ENCODE peak calls at places on chromosomes 2 and 18, in four cellular contexts. K is EL, U is Karpas-422, C is HT1080. L is an unnamed sample.

GRCh38 chr2:44201648-44202047 is 33.0 kb downstream of the PPM1B start:
- DNase-seq in C (no peak), K (peak; percentile 8), U (no peak), L (no peak)

GRCh38 chr2:189360861-189361260 is 80.4 kb upstream of the WDR75 start:
- DNase-seq in U (no peak), K (no peak), C (no peak), L (no peak)

GRCh38 chr2:72892506-72893173 is 5.4 kb downstream of the SPR start:
- DNase-seq in U (peak; percentile 92), C (peak; percentile 61), K (peak; percentile 72), L (peak; percentile 79)

GRCh38 chr2:213202006-213202405 is 50.6 kb upstream of the IKZF2 start:
- DNase-seq in U (no peak), K (no peak), C (no peak), L (no peak)

GRCh38 chr18:75659535-75660023 is 232.1 kb upstream of the SMIM21 start:
- DNase-seq in K (no peak), U (no peak), C (no peak), L (no peak)

GRCh38 chr18:45061359-45061758 is 380.7 kb downstream of the SETBP1 start:
- DNase-seq in K (no peak), C (no peak), U (no peak), L (no peak)

GRCh38 chr2:30823452-30823851 is 16.2 kb upstream of the CAPN13 start:
- DNase-seq in K (no peak), U (no peak), C (no peak), L (no peak)

GRCh38 chr2:14975401-14975800 is 342.9 kb downstream of the LRATD1 start:
- DNase-seq in K (peak; percentile 2), C (peak; percentile 83), U (no peak), L (no peak)

GRCh38 chr2:8148260-8148880 is 533.5 kb upstream of the ID2 start:
- DNase-seq in U (no peak), C (peak; percentile 87), K (peak; percentile 93), L (no peak)

GRCh38 chr18:22165049-22165602 is 4.3 kb upstream of the GATA6 start:
- DNase-seq in U (no peak), C (no peak), K (no peak), L (no peak)

GRCh38 chr2:178870703-178871102 is 63.5 kb upstream of the TTN start:
- DNase-seq in C (peak; percentile 88), K (peak; percentile 60), U (no peak), L (no peak)

GRCh38 chr18:56286775-56287174 is 351.6 kb downstream of the TXNL1 start:
- DNase-seq in U (no peak), K (peak; percentile 57), C (peak; percentile 76), L (no peak)

GRCh38 chr2:191806396-191806795 is 40.5 kb downstream of the CAVIN2 start:
- DNase-seq in C (no peak), U (no peak), K (peak; percentile 14), L (no peak)

GRCh38 chr2:33313039-33313438 is 163.4 kb upstream of the RASGRP3 start:
- DNase-seq in C (no peak), K (no peak), U (no peak), L (no peak)

GRCh38 chr2:181275643-181276070 is 181.5 kb upstream of the ITGA4 start:
- DNase-seq in K (no peak), U (no peak), C (no peak), L (no peak)

GRCh38 chr2:96594701-96595152 is 43.4 kb downstream of the KANSL3 start:
- DNase-seq in U (no peak), K (no peak), C (no peak), L (no peak)

GRCh38 chr18:12907258-12907925 is 23.4 kb upstream of the PTPN2 start:
- DNase-seq in C (no peak), U (no peak), K (peak; percentile 34), L (no peak)

GRCh38 chr18:49335677-49336076 is 124.8 kb downstream of the DYM start:
- DNase-seq in U (peak; percentile 57), C (peak; percentile 34), K (no peak), L (no peak)

GRCh38 chr2:148557844-148558436 is 86.6 kb upstream of the EPC2 start:
- DNase-seq in U (no peak), C (no peak), K (no peak), L (no peak)

GRCh38 chr18:29661924-29662323 is 1380.6 kb downstream of the DSC3 start:
- DNase-seq in K (no peak), C (no peak), U (no peak), L (no peak)

GRCh38 chr2:9250498-9251153 is 44.0 kb downstream of the ASAP2 start:
- DNase-seq in K (peak; percentile 30), C (no peak), U (no peak), L (no peak)

GRCh38 chr2:19748711-19749506 is 152.9 kb downstream of the TTC32 start:
- DNase-seq in K (no peak), C (no peak), U (no peak), L (no peak)